ENCODE peak calls at places on chromosomes 11 and 22, in nine cellular contexts. Z is WERI-Rb-1; E is kidney epithelial cell; N is upper lobe of left lung; W is cardiac muscle cell; K is CD8-positive, alpha-beta T cell; O is heart left ventricle; R is fibroblast of pulmonary artery; M is tibial artery. L is an unnamed sample.

GRCh38 chr11:1760351-1761109 is 3.2 kb downstream of the CTSD start:
- DNase-seq in Z (no peak), M (peak; percentile 87), O (peak; percentile 88), N (peak; percentile 88), R (peak; percentile 34), W (peak; percentile 25), E (no peak), K (no peak), L (peak; percentile 48)

GRCh38 chr11:1295591-1295990 is 13.8 kb downstream of the TOLLIP start:
- DNase-seq in K (no peak), O (no peak), R (no peak), M (peak; percentile 9), W (no peak), E (no peak), N (peak; percentile 65), Z (no peak), L (no peak)

GRCh38 chr11:17641792-17642350 is 77.5 kb upstream of the MYOD1 start:
- DNase-seq in E (no peak), N (peak; percentile 51), W (no peak), K (no peak), R (no peak), O (no peak), M (no peak), Z (no peak), L (no peak)

GRCh38 chr11:128719556-128719824 is 25.6 kb downstream of the FLI1 start:
- DNase-seq in K (no peak), R (no peak), M (no peak), W (no peak), Z (no peak), O (no peak), E (no peak), N (no peak), L (no peak)

GRCh38 chr11:6404341-6405038 is 14.2 kb downstream of the SMPD1 start:
- DNase-seq in Z (no peak), R (no peak), O (no peak), K (no peak), M (no peak), W (no peak), E (no peak), N (peak; percentile 41), L (no peak)

GRCh38 chr22:32830473-32830872 is 29.0 kb downstream of the TIMP3 start:
- DNase-seq in R (no peak), W (peak; percentile 45), O (peak; percentile 77), Z (no peak), M (no peak), N (peak; percentile 34), K (no peak), E (no peak), L (peak; percentile 67)

GRCh38 chr11:60970890-60971289 is 590 bp upstream of the CD6 start:
- DNase-seq in M (no peak), E (no peak), Z (no peak), R (no peak), N (no peak), O (no peak), K (no peak), W (no peak), L (no peak)

GRCh38 chr11:12453243-12453642 is 75.9 kb downstream of the PARVA start:
- DNase-seq in K (no peak), O (no peak), Z (no peak), M (no peak), R (no peak), W (peak; percentile 32), N (no peak), E (no peak), L (no peak)

GRCh38 chr22:30210235-30210831 is 36.2 kb downstream of the LIF start:
- DNase-seq in N (peak; percentile 40), Z (no peak), M (no peak), R (peak; percentile 81), K (no peak), E (peak; percentile 69), W (no peak), O (no peak), L (no peak)

GRCh38 chr22:39349506-39349966 is 255 bp upstream of the SYNGR1 start:
- DNase-seq in E (no peak), N (no peak), M (no peak), O (peak; percentile 50), K (no peak), W (peak; percentile 71), Z (peak; percentile 53), R (no peak), L (peak; percentile 14)

GRCh38 chr22:36770116-36770945 is 5.6 kb downstream of the IFT27 start:
- DNase-seq in Z (no peak), K (no peak), N (no peak), W (no peak), O (no peak), E (no peak), M (no peak), R (peak; percentile 13), L (no peak)

GRCh38 chr22:32996276-32996675 is 61.9 kb downstream of the SYN3 start:
- DNase-seq in Z (no peak), N (no peak), W (no peak), O (no peak), M (no peak), E (no peak), K (no peak), R (no peak), L (no peak)

GRCh38 chr22:25837288-25837900 is 95.4 kb downstream of the MYO18B start:
- DNase-seq in O (no peak), W (no peak), K (no peak), M (no peak), N (no peak), R (no peak), E (no peak), Z (no peak), L (no peak)

GRCh38 chr11:134373591-134374052 is 38.4 kb downstream of the B3GAT1 start:
- DNase-seq in E (no peak), M (no peak), W (no peak), R (no peak), Z (no peak), N (peak; percentile 69), K (no peak), O (no peak), L (no peak)

GRCh38 chr22:30502153-30502552 is 3.3 kb downstream of the SEC14L4 start:
- DNase-seq in Z (no peak), N (no peak), M (no peak), R (no peak), O (no peak), W (no peak), K (no peak), E (no peak), L (no peak)

GRCh38 chr22:44403166-44403565 is 90.4 kb upstream of the SHISAL1 start:
- DNase-seq in K (no peak), O (no peak), M (peak; percentile 4), E (no peak), Z (no peak), W (no peak), N (peak; percentile 32), R (no peak), L (no peak)

GRCh38 chr11:19200410-19201201 is 1.2 kb downstream of the CSRP3 start:
- DNase-seq in M (no peak), E (peak; percentile 63), K (no peak), R (peak; percentile 75), W (no peak), N (no peak), O (no peak), Z (no peak), L (no peak)

GRCh38 chr11:131880279-131880678 is 509.9 kb downstream of the NTM start:
- DNase-seq in R (no peak), M (no peak), W (peak; percentile 19), K (no peak), O (no peak), Z (peak; percentile 29), E (no peak), N (no peak), L (no peak)

GRCh38 chr11:131883332-131883731 is 512.9 kb downstream of the NTM start:
- DNase-seq in E (no peak), M (no peak), W (no peak), N (no peak), R (no peak), Z (no peak), O (no peak), K (no peak), L (no peak)

GRCh38 chr11:131877246-131877645 is 506.8 kb downstream of the NTM start:
- DNase-seq in O (no peak), K (no peak), W (no peak), N (no peak), E (no peak), M (no peak), R (no peak), Z (no peak), L (no peak)

GRCh38 chr11:131884461-131885073 is 514.2 kb downstream of the NTM start:
- DNase-seq in K (no peak), W (no peak), E (peak; percentile 68), M (no peak), O (no peak), R (no peak), N (no peak), Z (no peak), L (no peak)

GRCh38 chr11:131880976-131881375 is 510.6 kb downstream of the NTM start:
- DNase-seq in K (no peak), N (no peak), M (no peak), R (no peak), W (no peak), E (no peak), O (no peak), Z (no peak), L (no peak)
- TF ChIP-seq CTCF in K (no peak), N (no peak), M (no peak), R (no peak), W (no peak), E (no peak), O (no peak), Z (no peak), L (no peak)

GRCh38 chr22:49052023-49052538 is 775.6 kb downstream of the BRD1 start:
- DNase-seq in O (no peak), N (peak; percentile 85), R (no peak), W (no peak), K (peak; percentile 11), E (no peak), Z (no peak), M (peak; percentile 17), L (peak; percentile 4)
- H3K4me3 ChIP-seq in O (peak overlapping the region; percentile 36), N (peak overlapping the region; percentile 43), R (no peak overlapping the region), W (no peak overlapping the region), K (peak overlapping the region; percentile 39), E (peak overlapping the region; percentile 53), Z (no peak overlapping the region), M (peak overlapping the region; percentile 49), L (no peak overlapping the region)

DNA sequence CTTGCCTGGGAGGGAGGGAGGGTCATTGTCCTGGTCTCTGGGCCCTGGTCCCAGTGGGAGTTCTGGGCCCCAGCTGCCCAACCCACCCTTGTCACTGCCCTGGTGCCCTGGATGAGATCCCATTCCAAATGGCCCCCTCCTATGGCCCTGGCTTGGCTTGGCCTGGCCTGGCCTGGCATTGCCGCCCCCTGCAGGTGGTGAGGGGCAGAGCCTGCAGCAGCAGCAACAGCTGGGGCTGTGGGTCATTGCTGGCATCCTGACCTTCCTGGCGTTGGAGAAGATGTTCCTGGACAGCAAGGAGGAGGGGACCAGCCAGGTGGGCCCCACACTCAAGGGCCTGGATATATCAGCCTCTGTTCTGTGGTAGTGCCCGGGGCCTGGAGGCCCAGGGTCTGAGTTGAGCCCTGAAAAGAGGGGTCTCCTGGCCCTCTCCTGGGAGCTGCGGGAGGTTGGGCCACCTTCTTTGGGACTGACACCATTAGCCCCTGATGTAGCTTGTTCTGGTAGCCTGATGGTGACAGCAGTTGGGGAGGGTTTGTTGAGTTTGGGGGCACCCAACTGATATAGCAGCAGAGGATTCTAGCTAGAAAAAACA is 3.9 kb downstream of the SLC39A13 start:
- DNase-seq in Z (peak; percentile 72), W (peak; percentile 68), N (peak; percentile 90), O (no peak), R (peak; percentile 44), E (no peak), M (no peak), K (no peak), L (no peak)
- TF ChIP-seq CTCF in Z (peak; percentile 90), W (peak; percentile 80), N (peak; percentile 73), O (peak; percentile 51), R (peak; percentile 75), E (peak; percentile 88), M (peak; percentile 64), K (peak; percentile 70), L (peak; percentile 43)

GRCh38 chr11:25737071-25737675 is 594.8 kb upstream of the ANO3 start:
- DNase-seq in W (no peak), N (no peak), Z (no peak), O (no peak), K (no peak), R (no peak), E (no peak), M (no peak), L (no peak)
- H3K4me3 ChIP-seq in W (no peak overlapping the region), N (no peak overlapping the region), Z (no peak overlapping the region), O (no peak overlapping the region), K (no peak overlapping the region), R (no peak overlapping the region), E (no peak overlapping the region), M (no peak overlapping the region), L (no peak overlapping the region)

L was measured in thyroid gland.